ENCODE peak calls at places on chromosome 19, in eight cellular contexts. T is Peyer's patch, O is esophagus muscularis mucosa, G is breast epithelium, H is IMR-90, L is heart left ventricle, Q is body of pancreas, Z is ovary. F is an unnamed sample.

GRCh38 chr19:12913011-12913561 is 6.0 kb downstream of the SYCE2 start:
- DNase-seq in L (peak; percentile 78), G (peak; percentile 85), T (peak; percentile 62), Z (peak; percentile 82), H (peak; percentile 42), Q (peak; percentile 87), O (peak; percentile 92), F (peak; percentile 63)

GRCh38 chr19:54207908-54208783 is 7.5 kb downstream of the RPS9 start:
- DNase-seq in Z (peak; percentile 92), O (peak; percentile 92), L (peak; percentile 69), T (peak; percentile 82), H (peak; percentile 78), Q (peak; percentile 94), G (peak; percentile 62), F (no peak)

GRCh38 chr19:6773323-6773931 is 919 bp downstream of the VAV1 start:
- DNase-seq in Z (no peak), G (no peak), H (no peak), Q (peak; percentile 35), T (peak; percentile 85), L (peak; percentile 52), O (no peak), F (no peak)

GRCh38 chr19:34381399-34382251 is 16.6 kb downstream of the GPI start:
- DNase-seq in T (no peak), G (no peak), Z (no peak), O (no peak), L (no peak), H (no peak), Q (no peak), F (no peak)

GRCh38 chr19:2016041-2016807 is 710 bp upstream of the BTBD2 start:
- DNase-seq in O (no peak), G (peak; percentile 80), H (peak; percentile 81), Z (peak; percentile 92), T (peak; percentile 89), Q (peak; percentile 89), L (peak; percentile 86), F (peak; percentile 81)

GRCh38 chr19:1823539-1824251 is 11.6 kb upstream of the ATP8B3 start:
- DNase-seq in Q (no peak), L (peak; percentile 22), O (no peak), T (no peak), H (no peak), Z (no peak), G (no peak), F (no peak)

GRCh38 chr19:2456301-2456570 is 523 bp downstream of the LMNB2 start:
- DNase-seq in Q (no peak), O (no peak), T (no peak), Z (no peak), H (no peak), L (no peak), G (no peak), F (no peak)

GRCh38 chr19:18772620-18773587 is 18.2 kb downstream of the COMP start:
- DNase-seq in Z (no peak), O (no peak), T (no peak), Q (peak; percentile 55), G (peak; percentile 81), L (no peak), H (no peak), F (no peak)

GRCh38 chr19:51691122-51692064 is 1.7 kb upstream of the SPACA6 start:
- DNase-seq in L (no peak), H (peak; percentile 65), G (no peak), Q (no peak), O (peak; percentile 60), Z (no peak), T (no peak), F (no peak)

GRCh38 chr19:7561229-7561806 is 25.8 kb downstream of the PNPLA6 start:
- DNase-seq in Q (no peak), Z (no peak), H (no peak), G (no peak), L (no peak), O (no peak), T (no peak), F (no peak)

GRCh38 chr19:56189785-56190184 is 7.8 kb downstream of the ZSCAN5B start:
- DNase-seq in Q (no peak), Z (no peak), L (no peak), T (no peak), G (no peak), O (no peak), H (no peak), F (no peak)

GRCh38 chr19:34393629-34394028 is 10.6 kb upstream of the PDCD2L start:
- DNase-seq in O (no peak), T (no peak), Z (no peak), G (no peak), H (no peak), Q (no peak), L (no peak), F (no peak)

GRCh38 chr19:3551808-3552095 is 5.6 kb downstream of the MFSD12 start:
- DNase-seq in T (no peak), O (no peak), H (no peak), G (no peak), L (no peak), Z (no peak), Q (no peak), F (no peak)

GRCh38 chr19:5707576-5708575 is 12.1 kb downstream of the LONP1 start:
- DNase-seq in L (no peak), G (no peak), Z (no peak), Q (no peak), T (no peak), O (no peak), H (no peak), F (no peak)

GRCh38 chr19:45086453-45086852 is 6.5 kb upstream of the PPP1R37 start:
- DNase-seq in G (no peak), L (no peak), O (no peak), T (no peak), H (no peak), Q (no peak), Z (no peak), F (no peak)

GRCh38 chr19:22605275-22606211 is 28.6 kb upstream of the ZNF492 start:
- DNase-seq in O (peak; percentile 85), Q (no peak), G (no peak), L (no peak), Z (no peak), H (no peak), T (no peak), F (no peak)

GRCh38 chr19:39110263-39110967 is 15.2 kb upstream of the PAK4 start:
- DNase-seq in H (no peak), L (no peak), Q (peak; percentile 72), G (peak; percentile 61), T (peak; percentile 89), Z (peak; percentile 61), O (no peak), F (peak; percentile 53)

GRCh38 chr19:49855676-49856573 is 5.0 kb downstream of the PTOV1 start:
- DNase-seq in O (no peak), G (no peak), Q (no peak), H (no peak), T (no peak), Z (no peak), L (no peak), F (no peak)

GRCh38 chr19:55353803-55354697 is 469 bp downstream of the COX6B2 start:
- DNase-seq in Z (peak; percentile 80), G (peak; percentile 48), H (peak; percentile 43), T (peak; percentile 87), L (peak; percentile 67), Q (peak; percentile 68), O (no peak), F (no peak)

GRCh38 chr19:50957587-50957986 is 4.7 kb upstream of the KLK5 start:
- DNase-seq in T (no peak), Q (no peak), L (no peak), H (no peak), Z (no peak), G (no peak), O (no peak), F (no peak)

GRCh38 chr19:47422417-47423163 is 3.3 kb upstream of the MEIS3 start:
- DNase-seq in Q (no peak), L (no peak), G (no peak), H (no peak), Z (no peak), T (no peak), O (no peak), F (no peak)

GRCh38 chr19:51821921-51822716 is 27.2 kb downstream of the FPR3 start:
- DNase-seq in O (no peak), T (no peak), G (no peak), L (no peak), Q (peak; percentile 33), H (no peak), Z (no peak), F (no peak)

GRCh38 chr19:3821857-3822364 is 35.7 kb upstream of the MATK start:
- DNase-seq in O (no peak), G (no peak), Q (peak; percentile 64), L (peak; percentile 62), Z (peak; percentile 42), T (peak; percentile 91), H (peak; percentile 10), F (peak; percentile 26)

DNA sequence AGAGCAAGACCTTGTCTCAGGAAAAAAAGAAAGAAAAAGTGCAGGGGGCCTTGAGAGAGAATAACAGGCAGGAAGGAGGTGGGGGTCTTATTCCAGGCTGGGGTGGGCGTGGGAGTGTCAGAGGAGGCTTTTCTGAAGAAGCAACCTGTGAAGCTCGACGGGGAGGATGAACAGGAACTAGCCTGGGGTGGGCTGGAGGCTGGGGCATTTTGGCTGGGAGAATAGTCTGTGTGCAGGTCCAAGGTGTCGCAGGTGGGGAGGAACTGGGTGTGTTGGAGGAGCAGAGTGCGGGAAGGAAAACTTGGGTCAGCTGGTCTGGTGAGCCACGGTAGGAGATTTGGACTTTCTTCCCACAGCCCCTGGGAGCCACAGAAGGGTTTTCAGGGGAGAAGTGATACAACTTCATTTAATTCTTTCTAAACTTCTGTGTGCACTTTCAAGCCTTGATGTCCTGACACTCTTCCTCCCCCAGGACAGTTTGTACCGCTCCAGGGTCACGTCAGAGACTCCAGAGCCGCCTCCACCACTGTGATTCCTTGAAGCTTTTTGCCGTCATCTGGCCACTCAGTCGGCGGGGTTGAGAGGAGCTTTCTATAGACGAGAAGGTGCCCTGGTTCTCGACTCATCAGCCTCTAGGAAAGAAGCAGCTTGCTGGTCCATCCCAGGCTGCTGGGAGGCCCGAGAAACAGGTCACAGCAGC is 138.7 kb downstream of the SIPA1L3 start:
- DNase-seq in H (no peak), O (no peak), G (no peak), L (no peak), Z (no peak), T (no peak), Q (no peak), F (no peak)
- H3K4me1 ChIP-seq in H (no peaks in the 10 kb centered on the region), O (no peaks in the 10 kb centered on the region), G (no peaks in the 10 kb centered on the region), L (no peaks in the 10 kb centered on the region), Z (no peaks in the 10 kb centered on the region), T (peaks cover 32% of the 10 kb centered on the region), Q (no peaks in the 10 kb centered on the region), F (no peaks in the 10 kb centered on the region)

GRCh38 chr19:33225458-33225925 is at the start of gene SLC7A10:
- DNase-seq in G (no peak), L (no peak), H (no peak), O (no peak), Q (no peak), T (no peak), Z (no peak), F (no peak)
- TF ChIP-seq POLR2A in G (no peak), L (no peak), H (no peak), O (no peak), Q (no peak), T (no peak), Z (no peak), F (no peak)

GRCh38 chr19:36266375-36266961 is 51.6 kb downstream of the ZNF146 start:
- DNase-seq in Z (no peak), Q (peak; percentile 46), L (peak; percentile 83), O (no peak), H (no peak), T (no peak), G (no peak), F (no peak)
- H3K4me1 ChIP-seq in Z (no peaks in the 10 kb centered on the region), Q (no peaks in the 10 kb centered on the region), L (no peaks in the 10 kb centered on the region), O (no peaks in the 10 kb centered on the region), H (no peaks in the 10 kb centered on the region), T (no peaks in the 10 kb centered on the region), G (no peaks in the 10 kb centered on the region), F (no peaks in the 10 kb centered on the region)

GRCh38 chr19:40403262-40403984 is 9.8 kb downstream of the PRX start:
- DNase-seq in G (peak; percentile 86), L (peak; percentile 94), Q (peak; percentile 94), Z (peak; percentile 87), H (peak; percentile 84), O (peak; percentile 98), T (peak; percentile 97), F (peak; percentile 85)
- TF ChIP-seq POLR2A in G (no peak), L (no peak), Q (no peak), Z (no peak), H (no peak), O (no peak), T (no peak), F (peak; percentile 44)